ENCODE peak calls at places on chromosomes 16 and 17, in four cellular contexts. N is HepG2, K is A549, A is GM12878. M is an unnamed sample.
A peak's percentile ranks its signal among the peaks of the same experiment; 100 is the strongest.

GRCh38 chr16:54446639-54447038 is 160.1 kb upstream of the IRX3 start:
- DNase-seq in N (no peak), K (peak; percentile 5), A (no peak), M (no peak)

GRCh38 chr17:19022128-19022527 is 17.6 kb upstream of the FAM83G start:
- DNase-seq in K (no peak), N (no peak), A (no peak), M (no peak)

GRCh38 chr16:17143546-17144419 is 327.0 kb downstream of the XYLT1 start:
- DNase-seq in K (no peak), N (no peak), A (no peak), M (no peak)

GRCh38 chr17:56739376-56739775 is 94.3 kb downstream of the C17orf67 start:
- DNase-seq in A (no peak), K (no peak), N (no peak), M (no peak)

GRCh38 chr17:73952498-73953205 is 250.8 kb upstream of the RPL38 start:
- DNase-seq in K (peak; percentile 46), A (no peak), N (no peak), M (peak; percentile 97)

GRCh38 chr17:62392908-62393307 is 12.6 kb downstream of the EFCAB3 start:
- DNase-seq in A (no peak), K (no peak), N (no peak), M (no peak)

GRCh38 chr16:73068546-73069401 is 20.8 kb upstream of the ZFHX3 start:
- DNase-seq in N (peak; percentile 63), A (no peak), K (peak; percentile 89), M (no peak)

GRCh38 chr17:74130276-74130675 is 73.2 kb upstream of the RPL38 start:
- DNase-seq in K (no peak), N (no peak), A (no peak), M (peak; percentile 3)

GRCh38 chr16:50368410-50369132 is at the start of gene BRD7:
- DNase-seq in A (no peak), K (peak; percentile 54), N (peak; percentile 62), M (peak; percentile 97)

GRCh38 chr16:47949276-47949675 is 206.5 kb downstream of the ABCC12 start:
- DNase-seq in N (no peak), K (no peak), A (no peak), M (no peak)

GRCh38 chr16:59111280-59111679 is 377.2 kb upstream of the GOT2 start:
- DNase-seq in N (no peak), A (no peak), K (no peak), M (no peak)

GRCh38 chr16:84618428-84619102 is 687 bp upstream of the COTL1 start:
- DNase-seq in K (peak; percentile 96), A (no peak), N (peak; percentile 65), M (peak; percentile 63)

GRCh38 chr16:56606071-56606687 is 2.2 kb upstream of the MT2A start:
- DNase-seq in K (peak; percentile 78), A (no peak), N (no peak), M (no peak)

GRCh38 chr16:72554935-72555334 is 383.0 kb upstream of the PMFBP1 start:
- DNase-seq in A (no peak), K (no peak), N (no peak), M (no peak)

GRCh38 chr17:49944451-49944850 is 24.5 kb upstream of the DLX4 start:
- DNase-seq in K (no peak), N (no peak), A (no peak), M (no peak)

GRCh38 chr16:88473666-88474534 is 20.8 kb downstream of the ZFPM1 start:
- DNase-seq in K (no peak), A (no peak), N (no peak), M (no peak)

GRCh38 chr17:50133028-50133768 is 3.2 kb upstream of the SAMD14 start:
- DNase-seq in N (peak; percentile 88), K (peak; percentile 67), A (no peak), M (peak; percentile 62)

GRCh38 chr17:60139438-60140285 is 10.1 kb upstream of the CA4 start:
- DNase-seq in N (peak; percentile 47), A (no peak), K (peak; percentile 68), M (no peak)

GRCh38 chr17:79008666-79009387 is 737 bp downstream of the CANT1 start:
- DNase-seq in K (no peak), A (no peak), N (no peak), M (peak; percentile 44)

GRCh38 chr17:36778458-36778857 is 158.8 kb upstream of the LHX1 start:
- DNase-seq in K (no peak), A (no peak), N (peak; percentile 71), M (no peak)

GRCh38 chr17:46889992-46890564 is 32.9 kb upstream of the GOSR2 start:
- DNase-seq in A (no peak), K (no peak), N (no peak), M (no peak)

GRCh38 chr17:68599091-68599872 is 1.9 kb downstream of the FAM20A start:
- DNase-seq in A (no peak), N (no peak), K (no peak), M (no peak)

GRCh38 chr17:73637866-73638265 is 6.4 kb downstream of the SDK2 start:
- DNase-seq in N (no peak), A (no peak), K (no peak), M (no peak)

GRCh38 chr17:54944796-54945195 is 23.7 kb downstream of the COX11 start:
- DNase-seq in A (no peak), K (no peak), N (no peak), M (no peak)

GRCh38 chr16:54957403-54957802 is 26.7 kb downstream of the IRX5 start:
- DNase-seq in K (peak; percentile 47), N (peak; percentile 20), A (no peak), M (no peak)

GRCh38 chr16:68081796-68082567 is 3.2 kb upstream of the NFATC3 start:
- DNase-seq in A (no peak), N (no peak), K (no peak), M (no peak)

GRCh38 chr17:17109896-17110295 is 67.6 kb downstream of the MPRIP start:
- DNase-seq in A (no peak), N (no peak), K (peak; percentile 62), M (no peak)

GRCh38 chr17:228223-228615 is 46.8 kb upstream of the DOC2B start:
- DNase-seq in N (no peak), K (no peak), A (no peak), M (no peak)

GRCh38 chr16:57800213-57801097 is 1.8 kb downstream of the KIFC3 start:
- DNase-seq in A (no peak), N (no peak), K (no peak), M (peak; percentile 8)

GRCh38 chr17:26818736-26819135 is 475.2 kb upstream of the WSB1 start:
- DNase-seq in A (no peak), K (peak; percentile 18), N (peak; percentile 7), M (no peak)

GRCh38 chr16:69443809-69444611 is 19.6 kb downstream of the CYB5B start:
- DNase-seq in N (no peak), K (peak; percentile 28), A (no peak), M (peak; percentile 31)

GRCh38 chr17:40903129-40903847 is 18.2 kb upstream of the KRT20 start:
- DNase-seq in K (peak; percentile 96), N (peak; percentile 82), A (no peak), M (no peak)

GRCh38 chr16:64990101-64990500 is 131.8 kb downstream of the CDH11 start:
- DNase-seq in A (no peak), K (no peak), N (no peak), M (no peak)

DNA sequence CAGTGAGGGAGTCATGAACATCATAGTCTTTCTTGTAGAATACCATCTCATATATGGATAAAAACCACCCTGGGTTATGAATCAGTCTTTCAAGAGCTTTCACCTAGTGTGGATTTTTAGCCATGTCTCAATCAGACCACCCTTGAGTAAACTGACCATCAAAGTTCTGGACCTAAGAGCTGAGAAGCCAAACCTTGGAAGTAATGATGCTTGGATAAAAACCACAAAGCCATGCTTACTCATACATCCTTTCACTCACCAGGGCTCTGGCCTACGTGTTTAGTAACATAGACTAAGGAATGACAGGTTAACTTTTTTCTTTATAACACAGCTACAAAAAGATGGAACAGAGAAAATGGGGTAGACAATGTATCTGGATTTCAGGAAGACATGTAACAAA is 167.2 kb downstream of the STX8 start:
- DNase-seq in N (no peak), K (no peak), A (no peak), M (no peak)
- TF ChIP-seq PBX3 in N (no peak), K (no peak), A (no peak), M (no peak)

DNA sequence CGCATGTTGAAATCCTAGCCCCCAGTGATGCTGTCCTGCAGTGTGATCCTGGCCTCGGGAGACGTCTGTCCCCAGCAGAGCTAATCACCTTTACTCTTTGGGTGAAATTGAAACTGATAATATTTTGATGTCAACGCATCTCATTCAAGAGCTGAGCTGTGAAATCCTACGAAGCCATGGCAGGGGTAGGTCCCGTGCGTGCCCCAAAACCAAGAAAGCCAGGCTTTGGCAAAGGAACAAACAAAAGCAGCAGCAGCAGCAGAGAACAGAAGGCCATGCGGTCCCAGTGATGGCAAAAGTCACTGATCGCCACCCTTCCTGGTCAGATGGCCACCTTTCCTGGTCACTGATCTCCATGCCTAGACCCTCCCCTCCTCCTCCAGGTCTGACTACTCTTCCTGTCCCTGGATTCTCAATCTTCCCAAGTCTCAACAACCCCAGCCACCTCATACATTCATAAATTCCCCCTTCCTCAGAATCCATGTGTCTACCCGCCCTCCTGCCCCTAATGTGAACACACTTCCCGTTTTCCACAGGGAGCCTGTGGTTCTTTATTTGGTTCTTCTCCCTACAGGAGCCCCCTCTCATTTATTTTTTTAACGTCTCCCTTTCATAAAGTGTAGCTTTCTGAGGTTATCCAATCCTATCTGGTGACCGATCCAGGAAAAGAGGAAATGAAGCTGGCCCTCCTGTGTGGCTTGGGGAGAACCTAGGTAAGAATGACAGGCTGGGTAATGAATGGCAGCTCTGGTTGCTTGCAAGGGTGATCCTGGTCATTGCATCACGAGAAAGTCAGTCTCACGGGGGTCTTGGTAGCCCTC is 50.3 kb downstream of the CPPED1 start:
- DNase-seq in N (no peak), K (no peak), A (no peak), M (no peak)
- TF ChIP-seq PBX3 in N (no peak), K (no peak), A (no peak), M (no peak)

GRCh38 chr16:10607157-10607556 is 26.8 kb upstream of the EMP2 start:
- DNase-seq in N (no peak), K (no peak), A (no peak), M (no peak)

GRCh38 chr16:10611825-10612342 is 31.5 kb upstream of the EMP2 start:
- DNase-seq in A (no peak), N (no peak), K (no peak), M (no peak)

GRCh38 chr16:10608687-10609409 is 28.4 kb upstream of the EMP2 start:
- DNase-seq in A (no peak), N (no peak), K (no peak), M (no peak)

GRCh38 chr16:10610499-10611184 is 30.2 kb upstream of the EMP2 start:
- DNase-seq in K (no peak), N (peak; percentile 92), A (no peak), M (no peak)

DNA sequence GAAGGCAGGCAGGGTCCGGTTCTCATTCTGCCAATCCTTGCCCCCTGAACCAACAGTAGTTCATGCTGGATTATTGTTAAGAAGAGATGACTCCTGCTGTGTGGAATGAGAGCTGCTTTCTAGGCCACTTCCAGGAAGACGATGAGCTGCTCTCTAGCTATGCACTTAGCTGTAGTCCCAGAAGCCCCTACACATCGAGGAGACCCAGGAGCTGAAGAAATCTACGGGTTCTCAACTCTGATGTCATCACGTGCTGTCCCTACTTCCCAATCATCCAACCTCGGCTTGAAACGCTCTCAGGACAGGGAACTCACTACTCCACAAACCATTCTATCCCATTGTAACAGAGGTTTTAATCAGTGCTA is 29.0 kb upstream of the EMP2 start:
- DNase-seq in A (no peak), K (no peak), N (no peak), M (no peak)
- TF ChIP-seq PBX3 in A (no peak), K (no peak), N (no peak), M (no peak)

GRCh38 chr17:77025781-77026180 is 115.0 kb upstream of the SEC14L1 start:
- DNase-seq in A (no peak), N (no peak), K (no peak), M (no peak)
- TF ChIP-seq PBX3 in A (no peak), N (no peak), K (no peak), M (no peak)

M was measured in SK-N-SH.